ENCODE peak calls at places on chromosomes 1 and 21, in ten cellular contexts. One of them, this sample, is unnamed.

GRCh38 chr1:202160377-202160940 is at the start of gene PTPN7:
- DNase-seq in left lung: peak; percentile 91
- DNase-seq in fibroblast of lung: no peak
- DNase-seq in A549: no peak
- DNase-seq in nephron progenitor cell: no peak
- DNase-seq in HFF-Myc: no peak
- DNase-seq in choroid plexus epithelial cell: no peak
- DNase-seq in fibroblast of pulmonary artery: no peak
- DNase-seq in right lobe of liver: peak; percentile 51
- DNase-seq in ovary: no peak
- DNase-seq in this sample: no peak

GRCh38 chr21:41715649-41716321 is 51.1 kb downstream of the RIPK4 start:
- DNase-seq in left lung: no peak
- DNase-seq in fibroblast of lung: no peak
- DNase-seq in A549: peak; percentile 90
- DNase-seq in nephron progenitor cell: peak; percentile 22
- DNase-seq in HFF-Myc: no peak
- DNase-seq in choroid plexus epithelial cell: no peak
- DNase-seq in fibroblast of pulmonary artery: no peak
- DNase-seq in right lobe of liver: peak; percentile 63
- DNase-seq in ovary: no peak
- DNase-seq in this sample: peak; percentile 69

GRCh38 chr1:244341455-244342450 is 110.0 kb downstream of the ADSS2 start:
- DNase-seq in left lung: no peak
- DNase-seq in fibroblast of lung: peak; percentile 58
- DNase-seq in A549: peak; percentile 73
- DNase-seq in nephron progenitor cell: no peak
- DNase-seq in HFF-Myc: no peak
- DNase-seq in choroid plexus epithelial cell: peak; percentile 57
- DNase-seq in fibroblast of pulmonary artery: peak; percentile 46
- DNase-seq in right lobe of liver: no peak
- DNase-seq in ovary: no peak
- DNase-seq in this sample: peak; percentile 94

GRCh38 chr1:18710002-18710401 is 79.4 kb downstream of the PAX7 start:
- DNase-seq in left lung: no peak
- DNase-seq in fibroblast of lung: no peak
- DNase-seq in A549: no peak
- DNase-seq in nephron progenitor cell: no peak
- DNase-seq in HFF-Myc: no peak
- DNase-seq in choroid plexus epithelial cell: no peak
- DNase-seq in fibroblast of pulmonary artery: no peak
- DNase-seq in right lobe of liver: no peak
- DNase-seq in ovary: no peak
- DNase-seq in this sample: no peak

GRCh38 chr1:16375521-16376359 is 8.7 kb downstream of the SZRD1 start:
- DNase-seq in left lung: no peak
- DNase-seq in fibroblast of lung: peak; percentile 82
- DNase-seq in A549: no peak
- DNase-seq in nephron progenitor cell: no peak
- DNase-seq in HFF-Myc: peak; percentile 25
- DNase-seq in choroid plexus epithelial cell: peak; percentile 87
- DNase-seq in fibroblast of pulmonary artery: peak; percentile 90
- DNase-seq in right lobe of liver: no peak
- DNase-seq in ovary: no peak
- DNase-seq in this sample: peak; percentile 41

GRCh38 chr1:221829327-221830011 is 87.6 kb upstream of the DUSP10 start:
- DNase-seq in left lung: no peak
- DNase-seq in fibroblast of lung: peak; percentile 97
- DNase-seq in A549: peak; percentile 54
- DNase-seq in nephron progenitor cell: no peak
- DNase-seq in HFF-Myc: peak; percentile 78
- DNase-seq in choroid plexus epithelial cell: peak; percentile 94
- DNase-seq in fibroblast of pulmonary artery: peak; percentile 89
- DNase-seq in right lobe of liver: no peak
- DNase-seq in ovary: no peak
- DNase-seq in this sample: peak; percentile 96

GRCh38 chr1:159988006-159988405 is 34.0 kb upstream of the SLAMF9 start:
- DNase-seq in left lung: no peak
- DNase-seq in fibroblast of lung: no peak
- DNase-seq in A549: no peak
- DNase-seq in nephron progenitor cell: no peak
- DNase-seq in HFF-Myc: no peak
- DNase-seq in choroid plexus epithelial cell: no peak
- DNase-seq in fibroblast of pulmonary artery: no peak
- DNase-seq in right lobe of liver: no peak
- DNase-seq in ovary: no peak
- DNase-seq in this sample: no peak

GRCh38 chr1:162003825-162004205 is 19.9 kb downstream of the OLFML2B start:
- DNase-seq in left lung: no peak
- DNase-seq in fibroblast of lung: peak; percentile 94
- DNase-seq in A549: no peak
- DNase-seq in nephron progenitor cell: no peak
- DNase-seq in HFF-Myc: peak; percentile 72
- DNase-seq in choroid plexus epithelial cell: peak; percentile 84
- DNase-seq in fibroblast of pulmonary artery: peak; percentile 40
- DNase-seq in right lobe of liver: no peak
- DNase-seq in ovary: no peak
- DNase-seq in this sample: peak; percentile 91

GRCh38 chr1:78092686-78093085 is 46.9 kb downstream of the GIPC2 start:
- DNase-seq in left lung: no peak
- DNase-seq in fibroblast of lung: no peak
- DNase-seq in A549: peak; percentile 13
- DNase-seq in nephron progenitor cell: no peak
- DNase-seq in HFF-Myc: no peak
- DNase-seq in choroid plexus epithelial cell: no peak
- DNase-seq in fibroblast of pulmonary artery: no peak
- DNase-seq in right lobe of liver: no peak
- DNase-seq in ovary: no peak
- DNase-seq in this sample: peak; percentile 77

GRCh38 chr21:38848187-38848609 is 42.5 kb downstream of the ETS2 start:
- DNase-seq in left lung: no peak
- DNase-seq in fibroblast of lung: no peak
- DNase-seq in A549: no peak
- DNase-seq in nephron progenitor cell: no peak
- DNase-seq in HFF-Myc: no peak
- DNase-seq in choroid plexus epithelial cell: peak; percentile 42
- DNase-seq in fibroblast of pulmonary artery: peak; percentile 92
- DNase-seq in right lobe of liver: no peak
- DNase-seq in ovary: peak; percentile 48
- DNase-seq in this sample: no peak

GRCh38 chr1:171372418-171373088 is 58.6 kb downstream of the FMO4 start:
- DNase-seq in left lung: no peak
- DNase-seq in fibroblast of lung: no peak
- DNase-seq in A549: no peak
- DNase-seq in nephron progenitor cell: no peak
- DNase-seq in HFF-Myc: no peak
- DNase-seq in choroid plexus epithelial cell: peak; percentile 33
- DNase-seq in fibroblast of pulmonary artery: peak; percentile 47
- DNase-seq in right lobe of liver: no peak
- DNase-seq in ovary: no peak
- DNase-seq in this sample: no peak

DNA sequence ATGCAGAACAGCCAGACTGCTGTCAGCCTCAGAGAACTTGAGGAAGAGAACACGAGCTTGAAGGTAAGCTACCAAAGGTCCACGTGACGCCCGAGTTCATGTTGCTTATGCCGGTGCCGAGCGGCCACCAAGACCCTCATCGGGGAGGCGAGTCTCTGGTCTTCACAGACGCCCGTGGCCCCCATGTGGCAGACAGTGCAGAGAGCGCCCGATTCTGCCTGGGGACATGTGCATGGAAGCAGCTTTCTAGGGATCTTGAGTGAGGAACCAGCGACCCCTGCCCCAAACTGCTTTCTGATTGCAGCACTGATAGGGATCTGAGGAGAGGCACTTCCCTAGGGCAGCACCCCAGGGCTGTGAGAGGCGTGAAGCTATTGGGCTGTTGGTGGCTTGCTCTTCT is 56.3 kb upstream of the DIP2A start:
- DNase-seq in left lung: peak; percentile 71
- DNase-seq in fibroblast of lung: no peak
- DNase-seq in A549: no peak
- DNase-seq in nephron progenitor cell: no peak
- DNase-seq in HFF-Myc: no peak
- DNase-seq in choroid plexus epithelial cell: no peak
- DNase-seq in fibroblast of pulmonary artery: no peak
- DNase-seq in right lobe of liver: no peak
- DNase-seq in ovary: no peak
- DNase-seq in this sample: no peak
- TF ChIP-seq CTCF in left lung: no peak
- TF ChIP-seq CTCF in fibroblast of lung: no peak
- TF ChIP-seq CTCF in A549: no peak
- TF ChIP-seq CTCF in nephron progenitor cell: no peak
- TF ChIP-seq CTCF in HFF-Myc: no peak
- TF ChIP-seq CTCF in choroid plexus epithelial cell: no peak
- TF ChIP-seq CTCF in fibroblast of pulmonary artery: no peak
- TF ChIP-seq CTCF in right lobe of liver: no peak
- TF ChIP-seq CTCF in ovary: no peak
- TF ChIP-seq CTCF in this sample: no peak

DNA sequence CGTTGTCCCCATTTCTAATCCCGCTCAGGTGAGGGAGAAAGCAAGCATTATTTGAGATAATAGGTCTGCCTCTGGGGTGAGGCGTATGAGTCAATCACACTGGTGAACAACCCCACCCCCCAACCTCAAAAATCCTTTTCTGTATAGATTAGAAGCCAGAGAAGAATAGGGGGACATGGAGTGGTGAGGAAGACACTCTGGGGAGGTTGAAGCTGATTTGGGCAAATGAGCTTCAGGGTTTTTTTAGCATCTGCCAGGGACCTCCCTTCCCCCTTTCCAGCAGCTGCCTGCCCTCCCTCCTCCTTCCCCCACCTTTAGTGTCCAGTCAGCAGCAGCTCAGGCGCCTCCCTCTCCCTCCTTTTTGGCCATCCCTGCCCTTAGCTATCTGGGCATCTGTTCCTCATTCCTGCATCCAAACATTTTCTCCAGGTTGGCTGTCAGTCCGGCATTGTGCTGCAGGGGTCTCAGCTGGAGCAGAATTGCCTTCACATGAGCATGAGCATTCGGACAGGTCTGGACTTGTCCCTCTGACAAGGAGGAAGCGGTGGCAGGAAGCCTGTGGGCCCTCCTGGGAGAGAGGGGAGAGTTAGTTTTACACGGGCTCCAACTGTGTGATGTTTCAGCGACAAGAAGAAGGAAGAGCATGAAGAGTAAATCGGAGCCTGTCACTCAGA is 30.8 kb upstream of the PTGFRN start:
- DNase-seq in left lung: no peak
- DNase-seq in fibroblast of lung: peak; percentile 80
- DNase-seq in A549: no peak
- DNase-seq in nephron progenitor cell: peak; percentile 36
- DNase-seq in HFF-Myc: peak; percentile 92
- DNase-seq in choroid plexus epithelial cell: peak; percentile 53
- DNase-seq in fibroblast of pulmonary artery: peak; percentile 77
- DNase-seq in right lobe of liver: no peak
- DNase-seq in ovary: peak; percentile 44
- DNase-seq in this sample: peak; percentile 88
- TF ChIP-seq CTCF in left lung: no peak
- TF ChIP-seq CTCF in fibroblast of lung: no peak
- TF ChIP-seq CTCF in A549: no peak
- TF ChIP-seq CTCF in nephron progenitor cell: no peak
- TF ChIP-seq CTCF in HFF-Myc: no peak
- TF ChIP-seq CTCF in choroid plexus epithelial cell: no peak
- TF ChIP-seq CTCF in fibroblast of pulmonary artery: peak; percentile 5
- TF ChIP-seq CTCF in right lobe of liver: no peak
- TF ChIP-seq CTCF in ovary: no peak
- TF ChIP-seq CTCF in this sample: no peak

DNA sequence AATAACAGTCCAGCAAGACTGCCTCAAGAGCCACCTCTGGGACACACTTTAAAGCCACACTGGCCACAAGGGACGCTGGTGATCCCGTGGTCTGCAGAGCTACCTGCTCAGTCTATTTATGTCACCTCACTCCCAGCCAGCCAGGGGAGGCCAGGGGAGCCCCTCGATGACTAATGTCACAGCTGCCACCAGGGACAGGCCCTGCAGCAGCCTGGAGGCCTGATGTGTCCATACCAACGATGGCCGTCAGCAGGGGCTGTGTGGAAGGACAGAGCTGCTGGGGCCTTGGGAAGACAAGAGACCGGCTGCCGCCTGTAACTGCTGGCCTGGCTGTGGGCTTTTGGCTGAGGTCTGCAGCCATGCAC is 71.0 kb downstream of the SIK1 start:
- DNase-seq in left lung: peak; percentile 68
- DNase-seq in fibroblast of lung: no peak
- DNase-seq in A549: no peak
- DNase-seq in nephron progenitor cell: no peak
- DNase-seq in HFF-Myc: no peak
- DNase-seq in choroid plexus epithelial cell: no peak
- DNase-seq in fibroblast of pulmonary artery: no peak
- DNase-seq in right lobe of liver: no peak
- DNase-seq in ovary: no peak
- DNase-seq in this sample: no peak
- TF ChIP-seq CTCF in left lung: no peak
- TF ChIP-seq CTCF in fibroblast of lung: no peak
- TF ChIP-seq CTCF in A549: no peak
- TF ChIP-seq CTCF in nephron progenitor cell: no peak
- TF ChIP-seq CTCF in HFF-Myc: no peak
- TF ChIP-seq CTCF in choroid plexus epithelial cell: no peak
- TF ChIP-seq CTCF in fibroblast of pulmonary artery: no peak
- TF ChIP-seq CTCF in right lobe of liver: no peak
- TF ChIP-seq CTCF in ovary: no peak
- TF ChIP-seq CTCF in this sample: no peak

GRCh38 chr1:31703431-31704260 is at the start of gene COL16A1:
- DNase-seq in left lung: no peak
- DNase-seq in fibroblast of lung: peak; percentile 75
- DNase-seq in A549: no peak
- DNase-seq in nephron progenitor cell: peak; percentile 54
- DNase-seq in HFF-Myc: no peak
- DNase-seq in choroid plexus epithelial cell: peak; percentile 38
- DNase-seq in fibroblast of pulmonary artery: peak; percentile 39
- DNase-seq in right lobe of liver: peak; percentile 40
- DNase-seq in ovary: peak; percentile 91
- DNase-seq in this sample: peak; percentile 40

GRCh38 chr1:31701137-31701736 is 2.6 kb downstream of the COL16A1 start:
- DNase-seq in left lung: peak; percentile 43
- DNase-seq in fibroblast of lung: peak; percentile 96
- DNase-seq in A549: peak; percentile 89
- DNase-seq in nephron progenitor cell: no peak
- DNase-seq in HFF-Myc: peak; percentile 98
- DNase-seq in choroid plexus epithelial cell: peak; percentile 98
- DNase-seq in fibroblast of pulmonary artery: peak; percentile 99
- DNase-seq in right lobe of liver: peak; percentile 85
- DNase-seq in ovary: peak; percentile 96
- DNase-seq in this sample: peak; percentile 98

GRCh38 chr1:31702836-31703404 is 897 bp downstream of the COL16A1 start:
- DNase-seq in left lung: no peak
- DNase-seq in fibroblast of lung: peak; percentile 21
- DNase-seq in A549: no peak
- DNase-seq in nephron progenitor cell: no peak
- DNase-seq in HFF-Myc: no peak
- DNase-seq in choroid plexus epithelial cell: no peak
- DNase-seq in fibroblast of pulmonary artery: no peak
- DNase-seq in right lobe of liver: no peak
- DNase-seq in ovary: no peak
- DNase-seq in this sample: no peak

GRCh38 chr1:31699341-31699891 is 4.4 kb downstream of the COL16A1 start:
- DNase-seq in left lung: peak; percentile 37
- DNase-seq in fibroblast of lung: no peak
- DNase-seq in A549: no peak
- DNase-seq in nephron progenitor cell: no peak
- DNase-seq in HFF-Myc: no peak
- DNase-seq in choroid plexus epithelial cell: no peak
- DNase-seq in fibroblast of pulmonary artery: no peak
- DNase-seq in right lobe of liver: no peak
- DNase-seq in ovary: no peak
- DNase-seq in this sample: no peak

GRCh38 chr1:31700468-31701136 is 3.2 kb downstream of the COL16A1 start:
- DNase-seq in left lung: peak; percentile 4
- DNase-seq in fibroblast of lung: no peak
- DNase-seq in A549: no peak
- DNase-seq in nephron progenitor cell: no peak
- DNase-seq in HFF-Myc: no peak
- DNase-seq in choroid plexus epithelial cell: no peak
- DNase-seq in fibroblast of pulmonary artery: no peak
- DNase-seq in right lobe of liver: no peak
- DNase-seq in ovary: no peak
- DNase-seq in this sample: no peak
- TF ChIP-seq CTCF in left lung: no peak
- TF ChIP-seq CTCF in fibroblast of lung: no peak
- TF ChIP-seq CTCF in A549: no peak
- TF ChIP-seq CTCF in nephron progenitor cell: no peak
- TF ChIP-seq CTCF in HFF-Myc: no peak
- TF ChIP-seq CTCF in choroid plexus epithelial cell: no peak
- TF ChIP-seq CTCF in fibroblast of pulmonary artery: no peak
- TF ChIP-seq CTCF in right lobe of liver: no peak
- TF ChIP-seq CTCF in ovary: no peak
- TF ChIP-seq CTCF in this sample: no peak

This sample was measured in MCF 10A.